ENCODE peak calls at places on chromosomes 16 and 17, in ten cellular contexts. Q is SJCRH30; E is iPS-NIHi11; D is neural progenitor cell; M is Caco-2; B is activated CD8-positive, alpha-beta T cell treated with anti-CD3 and anti-CD28 coated beads for 36 hours; P is hypothalamus; F is left cardiac atrium; Y is CD8-positive, alpha-beta T cell; Z is HTR-8/SVneo. G is an unnamed sample.

GRCh38 chr17:56774650-56775049 is 59.1 kb downstream of the C17orf67 start:
- DNase-seq in E (no peak), P (no peak), B (no peak), Z (no peak), F (no peak), Y (no peak), Q (no peak), M (no peak), D (no peak), G (no peak)

GRCh38 chr17:30323262-30323894 is 10.5 kb downstream of the TMIGD1 start:
- DNase-seq in M (no peak), E (no peak), Z (no peak), D (no peak), F (no peak), Q (peak), Y (peak), P (no peak), B (peak), G (peak)

GRCh38 chr16:29662729-29663019 is 373 bp upstream of the SPN start:
- DNase-seq in B (peak), Q (no peak), P (no peak), Y (peak), F (no peak), E (no peak), M (no peak), Z (no peak), D (no peak), G (peak)

GRCh38 chr16:2814757-2815298 is 2.2 kb upstream of the PRSS21 start:
- DNase-seq in E (no peak), B (no peak), Q (no peak), Z (no peak), F (no peak), P (no peak), Y (no peak), M (no peak), D (no peak), G (no peak)

GRCh38 chr16:22330326-22330725 is 33.1 kb downstream of the POLR3E start:
- DNase-seq in D (no peak), E (no peak), B (no peak), Y (no peak), Q (no peak), F (no peak), Z (no peak), M (no peak), P (no peak), G (no peak)

GRCh38 chr17:83183951-83184506 is 104.6 kb downstream of the METRNL start:
- DNase-seq in Q (no peak), Z (no peak), P (no peak), D (no peak), E (no peak), Y (no peak), B (no peak), M (no peak), F (no peak), G (no peak)

GRCh38 chr16:3187798-3188674 is at the start of gene OR1F1:
- DNase-seq in D (peak), Z (peak), Q (peak), Y (peak), M (no peak), P (no peak), E (peak), F (no peak), B (peak), G (no peak)

GRCh38 chr16:56682703-56683397 is 580 bp downstream of the MT1X start:
- DNase-seq in D (no peak), M (no peak), B (no peak), Z (no peak), F (peak), E (no peak), Y (no peak), P (no peak), Q (no peak), G (no peak)

GRCh38 chr16:88672776-88673175 is 9.9 kb upstream of the MVD start:
- DNase-seq in Z (no peak), Y (no peak), F (no peak), E (peak), P (no peak), B (no peak), M (peak), D (peak), Q (no peak), G (no peak)

GRCh38 chr17:40443196-40443987 is at the start of gene IGFBP4:
- DNase-seq in M (peak), E (peak), Y (peak), Q (peak), Z (peak), F (peak), P (peak), D (peak), B (peak), G (peak)

GRCh38 chr16:11329080-11329491 is 16.2 kb upstream of the RMI2 start:
- DNase-seq in P (no peak), F (no peak), D (peak), Y (no peak), M (no peak), B (no peak), E (peak), Z (no peak), Q (no peak), G (no peak)

GRCh38 chr17:2990396-2990795 is 73.0 kb downstream of the OR1D5 start:
- DNase-seq in F (no peak), Z (no peak), Q (no peak), M (no peak), P (no peak), Y (no peak), E (no peak), B (no peak), D (no peak), G (no peak)

G was measured in CD4-positive, alpha-beta T cell.